ENCODE peak calls at places on chromosomes 7 and 10, in five cellular contexts. C, J, R, Y and S are unnamed samples.

GRCh38 chr10:5557799-5558771 is 33.3 kb downstream of the CALML3 start:
- DNase-seq in J (no peak), Y (no peak), R (peak; percentile 64), C (no peak), S (no peak)

GRCh38 chr10:1270906-1271305 is 214.7 kb downstream of the WDR37 start:
- DNase-seq in C (no peak), J (no peak), Y (no peak), R (no peak), S (no peak)

GRCh38 chr10:103395754-103396066 is 565 bp downstream of the ATP5MK start:
- DNase-seq in C (no peak), J (no peak), Y (no peak), R (no peak), S (peak; percentile 58)

GRCh38 chr10:101069441-101069840 is 7.7 kb downstream of the KAZALD1 start:
- DNase-seq in C (no peak), Y (no peak), R (no peak), J (no peak), S (no peak)

GRCh38 chr10:75049316-75050285 is 61.9 kb upstream of the SAMD8 start:
- DNase-seq in R (peak; percentile 50), Y (peak; percentile 19), J (no peak), C (no peak), S (no peak)

GRCh38 chr10:58237014-58237830 is 30.5 kb downstream of the IPMK start:
- DNase-seq in R (no peak), J (no peak), C (no peak), Y (no peak), S (no peak)

GRCh38 chr7:14717711-14718304 is 184.7 kb downstream of the DGKB start:
- DNase-seq in C (no peak), J (no peak), Y (no peak), R (no peak), S (no peak)

GRCh38 chr10:5545778-5546710 is 21.3 kb downstream of the CALML3 start:
- DNase-seq in Y (no peak), C (no peak), R (peak; percentile 71), J (peak; percentile 50), S (peak; percentile 44)

GRCh38 chr10:113454341-113455061 is 98.4 kb upstream of the HABP2 start:
- DNase-seq in R (peak; percentile 69), J (peak; percentile 33), C (peak; percentile 68), Y (peak; percentile 18), S (peak; percentile 46)

GRCh38 chr7:148914208-148914777 is 30.2 kb upstream of the EZH2 start:
- DNase-seq in C (no peak), Y (peak; percentile 71), J (no peak), R (no peak), S (no peak)

GRCh38 chr7:116511552-116512523 is 12.3 kb downstream of the CAV2 start:
- DNase-seq in R (no peak), Y (no peak), J (no peak), C (no peak), S (no peak)

GRCh38 chr7:44071726-44072363 is 6.5 kb upstream of the PGAM2 start:
- DNase-seq in J (peak; percentile 7), C (no peak), R (no peak), Y (no peak), S (peak; percentile 4)

GRCh38 chr7:1610678-1611302 is 41.0 kb upstream of the PSMG3 start:
- DNase-seq in J (no peak), R (no peak), Y (no peak), C (no peak), S (no peak)

GRCh38 chr10:79116801-79117723 is 48.3 kb downstream of the ZMIZ1 start:
- DNase-seq in J (peak; percentile 57), C (peak; percentile 76), Y (no peak), R (peak; percentile 86), S (no peak)

GRCh38 chr7:87128883-87129282 is 23.4 kb upstream of the DMTF1 start:
- DNase-seq in Y (no peak), C (no peak), R (no peak), J (no peak), S (no peak)

GRCh38 chr7:84271550-84271949 is 77.0 kb upstream of the SEMA3A start:
- DNase-seq in C (no peak), R (no peak), Y (peak; percentile 18), J (no peak), S (no peak)

GRCh38 chr10:128563904-128564303 is 437.7 kb upstream of the MKI67 start:
- DNase-seq in R (no peak), J (no peak), C (no peak), Y (no peak), S (no peak)

GRCh38 chr7:117731455-117731854 is 141.8 kb downstream of the CTTNBP2 start:
- DNase-seq in Y (peak; percentile 10), R (no peak), C (no peak), J (no peak), S (no peak)

GRCh38 chr10:113520606-113521481 is 32.0 kb upstream of the HABP2 start:
- DNase-seq in Y (peak; percentile 43), J (peak; percentile 44), R (peak; percentile 90), C (peak; percentile 79), S (peak; percentile 51)

GRCh38 chr10:132515811-132516726 is 21.5 kb upstream of the INPP5A start:
- DNase-seq in J (no peak), R (peak; percentile 67), C (peak; percentile 17), Y (no peak), S (no peak)

GRCh38 chr7:94374231-94374630 is 20.5 kb upstream of the COL1A2 start:
- DNase-seq in R (peak; percentile 94), Y (no peak), J (peak; percentile 79), C (peak; percentile 21), S (peak; percentile 76)

GRCh38 chr10:61688551-61689308 is 26.0 kb downstream of the CABCOCO1 start:
- DNase-seq in J (no peak), Y (no peak), C (no peak), R (no peak), S (no peak)

GRCh38 chr7:134058980-134059379 is 68.2 kb upstream of the LRGUK start:
- DNase-seq in J (no peak), Y (no peak), R (no peak), C (no peak), S (no peak)

GRCh38 chr7:48497521-48497920 is 326.3 kb downstream of the ABCA13 start:
- DNase-seq in C (no peak), Y (no peak), J (no peak), R (no peak), S (no peak)

GRCh38 chr7:20797174-20798080 is 10.7 kb upstream of the SP8 start:
- DNase-seq in R (no peak), C (peak; percentile 25), Y (no peak), J (no peak), S (peak; percentile 21)

GRCh38 chr7:106041140-106041717 is 70.9 kb downstream of the SYPL1 start:
- DNase-seq in J (no peak), R (peak; percentile 61), Y (peak; percentile 31), C (peak; percentile 25), S (no peak)

GRCh38 chr10:32958085-32958991 is at the start of gene ITGB1:
- DNase-seq in C (peak; percentile 97), Y (peak; percentile 75), R (peak; percentile 99), J (peak; percentile 98), S (peak; percentile 99)

GRCh38 chr10:107476408-107476807 is 311.9 kb upstream of the SORCS1 start:
- DNase-seq in Y (no peak), J (no peak), C (no peak), R (no peak), S (no peak)

GRCh38 chr7:133633055-133633454 is 380.2 kb downstream of the EXOC4 start:
- DNase-seq in J (no peak), R (no peak), Y (peak; percentile 51), C (no peak), S (no peak)

GRCh38 chr10:103047381-103047780 is 129.3 kb downstream of the CNNM2 start:
- DNase-seq in R (no peak), C (no peak), J (no peak), Y (no peak), S (no peak)

GRCh38 chr10:76459016-76459415 is 1027.6 kb downstream of the LRMDA start:
- DNase-seq in J (no peak), Y (no peak), R (peak; percentile 85), C (no peak), S (no peak)

GRCh38 chr7:104137971-104138370 is 69.8 kb downstream of the ORC5 start:
- DNase-seq in C (no peak), Y (no peak), R (no peak), J (no peak), S (no peak)

GRCh38 chr10:124066744-124067714 is 26.4 kb downstream of the CHST15 start:
- DNase-seq in Y (peak; percentile 60), R (no peak), C (no peak), J (no peak), S (no peak)

GRCh38 chr10:106181491-106181890 is 983.0 kb downstream of the SORCS1 start:
- DNase-seq in Y (no peak), C (no peak), R (no peak), J (no peak), S (no peak)

GRCh38 chr10:68543004-68543918 is 15.9 kb upstream of the SLC25A16 start:
- DNase-seq in J (no peak), C (no peak), R (no peak), Y (no peak), S (no peak)

GRCh38 chr10:58856508-58857240 is 319.8 kb upstream of the PHYHIPL start:
- DNase-seq in R (no peak), C (peak; percentile 42), Y (no peak), J (no peak), S (peak; percentile 37)

GRCh38 chr10:67046507-67046906 is 120.7 kb downstream of the LRRTM3 start:
- DNase-seq in C (no peak), Y (no peak), R (no peak), J (no peak), S (no peak)

DNA sequence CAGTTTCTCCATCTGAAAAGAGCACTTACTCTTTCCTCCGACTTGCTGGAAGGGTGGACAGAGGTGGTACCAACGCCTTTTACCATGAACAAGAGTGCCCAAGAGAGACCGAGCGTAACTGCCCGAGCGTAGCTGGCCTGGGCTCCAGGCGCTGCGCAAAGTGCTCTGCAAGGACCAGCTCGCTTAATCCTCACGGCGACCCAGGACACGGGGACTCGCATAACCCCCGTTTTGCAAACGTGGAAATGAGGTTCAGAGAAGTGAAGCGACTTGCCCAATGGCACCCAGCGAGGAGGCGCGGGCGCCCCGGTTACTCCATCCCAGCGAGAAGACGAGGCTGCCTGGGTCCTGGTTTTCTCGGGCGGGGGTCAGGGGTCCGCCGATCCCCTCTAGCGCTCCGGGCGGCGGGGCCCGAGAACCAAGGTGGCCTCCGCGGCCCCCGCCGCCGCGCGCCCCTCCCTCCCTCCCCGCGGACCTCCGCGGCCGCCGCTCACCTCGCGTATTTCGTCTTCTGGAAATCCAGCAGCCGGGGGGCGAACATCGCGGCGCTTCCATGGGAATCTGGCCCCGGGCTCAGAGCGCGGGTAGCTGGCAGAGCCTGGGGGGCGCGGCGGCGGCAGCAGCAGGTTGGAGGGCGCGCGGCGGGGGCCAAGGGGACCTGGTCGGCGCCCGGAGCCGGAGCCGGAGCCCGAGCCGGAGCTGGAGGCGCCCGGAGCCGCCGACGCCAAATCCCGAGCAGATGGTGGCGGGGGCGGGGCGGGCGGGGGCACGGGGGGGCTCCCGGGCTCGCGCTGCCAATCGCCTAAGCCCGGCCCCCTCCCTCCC is at the start of gene MMD2:
- DNase-seq in C (no peak), Y (no peak), R (peak; percentile 48), J (no peak), S (no peak)
- H3K4me3 ChIP-seq in C (no peak within 1 kb of the TSS), Y (no peak within 1 kb of the TSS), R (no peak within 1 kb of the TSS), J (peak within 1 kb of the TSS; percentile 61), S (peak within 1 kb of the TSS; percentile 57)

GRCh38 chr10:119379466-119380071 is 162.9 kb downstream of the RGS10 start:
- DNase-seq in R (no peak), J (no peak), C (no peak), Y (no peak), S (no peak)
- TF ChIP-seq CTCF in R (no peak), J (no peak), C (no peak), Y (no peak), S (no peak)

GRCh38 chr10:55803055-55803454 is 558.0 kb downstream of the ZWINT start:
- DNase-seq in R (no peak), J (no peak), Y (no peak), C (no peak), S (no peak)
- H3K4me3 ChIP-seq in R (no peak overlapping the region), J (no peak overlapping the region), Y (no peak overlapping the region), C (no peak overlapping the region), S (no peak overlapping the region)

GRCh38 chr10:99370993-99371392 is 41.8 kb downstream of the CNNM1 start:
- DNase-seq in Y (no peak), J (no peak), R (no peak), C (no peak), S (no peak)
- TF ChIP-seq CTCF in Y (no peak), J (peak; percentile 52), R (no peak), C (peak; percentile 48), S (no peak)